ENCODE peak calls at places on chromosomes 13 and 19, in four cellular contexts. O, J, R and P are unnamed samples.

GRCh38 chr13:36356058-36356457 is 9.9 kb upstream of the SPART start:
- DNase-seq in O (no peak), J (no peak), R (no peak), P (no peak)

GRCh38 chr13:25069236-25069635 is 26.7 kb upstream of the PABPC3 start:
- DNase-seq in J (no peak), O (no peak), R (no peak), P (no peak)

GRCh38 chr13:99018418-99019180 is 40.7 kb upstream of the DOCK9 start:
- DNase-seq in R (no peak), J (no peak), O (no peak), P (no peak)

GRCh38 chr19:46967578-46968018 is 52.0 kb upstream of the NPAS1 start:
- DNase-seq in O (no peak), R (no peak), J (no peak), P (peak)

GRCh38 chr13:68173111-68173510 is 943.0 kb upstream of the PCDH9 start:
- DNase-seq in O (no peak), R (no peak), J (no peak), P (no peak)

GRCh38 chr13:43686557-43686956 is 100.2 kb downstream of the ENOX1 start:
- DNase-seq in J (no peak), O (no peak), R (peak), P (no peak)

GRCh38 chr13:101785858-101786257 is 333.4 kb downstream of the ITGBL1 start:
- DNase-seq in R (peak), O (no peak), J (no peak), P (no peak)

GRCh38 chr13:108769213-108770070 is 140.0 kb downstream of the MYO16 start:
- DNase-seq in R (no peak), O (no peak), J (no peak), P (no peak)

GRCh38 chr19:9043524-9043923 is 33.3 kb upstream of the MUC16 start:
- DNase-seq in R (no peak), J (no peak), O (no peak), P (no peak)

GRCh38 chr13:95388420-95389079 is 87.3 kb upstream of the ABCC4 start:
- DNase-seq in O (no peak), R (no peak), J (no peak), P (no peak)

GRCh38 chr19:7914099-7914498 is 531 bp upstream of the TGFBR3L start:
- DNase-seq in R (no peak), J (no peak), O (no peak), P (no peak)
- TF ChIP-seq POLR2AphosphoS5 in R (no peak), J (peak), O (no peak), P (no peak)

GRCh38 chr19:44986389-44986788 is 14.9 kb upstream of the RELB start:
- DNase-seq in O (no peak), J (no peak), R (no peak), P (no peak)

GRCh38 chr19:44987148-44987675 is 14.1 kb upstream of the RELB start:
- DNase-seq in J (no peak), O (no peak), R (no peak), P (no peak)

GRCh38 chr19:44990459-44990858 is 10.8 kb upstream of the RELB start:
- DNase-seq in J (no peak), R (no peak), O (no peak), P (no peak)

GRCh38 chr19:44990966-44991365 is 10.3 kb upstream of the RELB start:
- DNase-seq in J (no peak), O (no peak), R (no peak), P (no peak)

DNA sequence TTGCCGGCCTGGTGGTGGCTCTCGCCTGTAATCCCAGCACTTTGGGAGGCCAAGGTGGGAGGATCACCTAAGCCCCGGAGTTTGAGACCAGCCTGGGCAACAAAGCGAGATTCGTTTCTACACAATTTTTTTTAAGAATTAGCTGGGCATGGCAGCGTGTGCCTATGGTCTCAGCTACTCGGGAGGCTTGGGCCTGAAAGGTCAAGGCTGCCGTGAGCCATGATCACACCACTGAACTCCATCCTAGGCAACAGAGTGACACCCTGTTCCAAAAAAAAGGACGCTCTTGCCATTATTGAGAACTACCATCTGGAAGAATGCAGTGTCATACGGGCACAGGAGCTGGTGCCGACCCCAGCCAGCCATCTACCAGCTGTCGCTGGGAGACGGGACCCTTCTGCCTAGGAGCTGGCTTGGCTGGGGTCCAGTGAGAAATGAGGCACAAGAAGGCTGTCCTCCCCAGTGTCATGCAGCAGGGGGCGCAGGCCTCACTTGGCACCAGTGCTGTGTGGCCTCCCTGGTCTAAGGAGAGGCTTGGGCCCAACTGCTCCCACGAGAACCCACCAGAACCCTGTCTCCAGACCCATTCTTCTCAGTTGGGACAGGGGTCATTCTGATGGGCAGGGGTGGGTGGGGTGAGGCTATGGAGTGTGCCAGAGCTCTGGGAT is 12.2 kb upstream of the RELB start:
- DNase-seq in O (peak), J (peak), R (peak), P (peak)
- TF ChIP-seq POLR2AphosphoS5 in O (no peak), J (no peak), R (no peak), P (no peak)

DNA sequence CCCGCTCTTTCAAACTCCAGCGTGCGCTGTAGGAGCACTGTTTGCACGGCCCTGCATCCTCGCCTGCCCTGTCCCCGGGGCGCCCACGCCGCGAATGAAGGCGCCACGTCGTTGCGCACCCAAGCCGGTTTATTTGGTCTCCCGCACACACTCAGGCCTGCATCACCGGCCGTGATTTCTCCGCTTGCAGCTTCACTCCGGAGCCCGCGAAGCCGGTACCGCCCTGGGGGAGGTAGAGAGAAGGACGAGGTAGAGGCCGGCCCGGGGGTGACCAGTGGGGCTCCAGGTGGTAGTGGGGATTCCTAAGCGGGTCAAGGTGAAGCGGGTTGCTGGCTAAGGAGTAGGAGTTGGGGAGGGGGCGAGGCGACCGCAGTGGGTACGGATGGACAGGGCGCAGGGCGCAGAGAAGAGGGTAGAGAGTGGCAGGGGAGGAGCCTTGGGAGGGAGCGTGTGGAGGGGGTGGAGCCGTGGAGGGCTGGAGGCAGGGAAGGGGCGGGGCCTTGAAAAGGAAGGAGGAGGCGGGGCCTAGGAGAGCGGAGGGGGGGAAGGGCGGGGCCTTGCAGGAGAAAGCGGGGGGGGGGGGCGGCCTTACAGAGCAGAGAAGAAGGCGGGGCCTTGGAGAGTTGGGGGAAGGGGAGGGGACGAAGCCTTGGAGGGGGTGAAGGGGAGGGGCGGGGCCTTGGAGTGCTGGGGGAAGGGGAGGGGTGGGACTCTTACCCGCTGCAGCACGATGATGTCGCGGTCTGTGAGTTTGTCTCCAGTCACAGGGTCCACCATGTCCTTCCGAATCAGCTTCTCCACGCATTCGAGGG is 24.6 kb downstream of the NOSIP start:
- DNase-seq in R (peak), J (no peak), O (no peak), P (peak)
- TF ChIP-seq POLR2AphosphoS5 in R (no peak), J (no peak), O (no peak), P (no peak)

DNA sequence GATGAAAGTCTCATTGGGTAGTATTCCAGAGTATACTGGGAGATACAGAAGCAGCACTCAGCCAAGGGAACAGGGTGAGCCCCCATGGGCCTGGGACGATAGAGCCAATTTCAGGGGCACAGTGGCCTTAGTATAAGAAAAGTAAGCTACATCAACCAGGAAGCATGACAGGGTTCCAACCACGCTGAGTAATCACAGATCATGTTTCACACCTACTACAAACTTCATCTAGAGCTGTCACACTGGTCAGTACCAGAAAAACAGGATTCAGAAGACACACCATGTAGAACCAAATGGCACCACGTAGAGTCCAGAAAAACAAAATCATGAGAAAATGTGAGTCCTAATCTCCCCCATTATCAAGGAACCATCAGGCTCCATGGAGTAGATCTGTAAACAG is 1292.4 kb upstream of the MIR17HG start:
- DNase-seq in O (no peak), J (no peak), R (no peak), P (no peak)
- TF ChIP-seq POLR2AphosphoS5 in O (no peak), J (no peak), R (no peak), P (no peak)

DNA sequence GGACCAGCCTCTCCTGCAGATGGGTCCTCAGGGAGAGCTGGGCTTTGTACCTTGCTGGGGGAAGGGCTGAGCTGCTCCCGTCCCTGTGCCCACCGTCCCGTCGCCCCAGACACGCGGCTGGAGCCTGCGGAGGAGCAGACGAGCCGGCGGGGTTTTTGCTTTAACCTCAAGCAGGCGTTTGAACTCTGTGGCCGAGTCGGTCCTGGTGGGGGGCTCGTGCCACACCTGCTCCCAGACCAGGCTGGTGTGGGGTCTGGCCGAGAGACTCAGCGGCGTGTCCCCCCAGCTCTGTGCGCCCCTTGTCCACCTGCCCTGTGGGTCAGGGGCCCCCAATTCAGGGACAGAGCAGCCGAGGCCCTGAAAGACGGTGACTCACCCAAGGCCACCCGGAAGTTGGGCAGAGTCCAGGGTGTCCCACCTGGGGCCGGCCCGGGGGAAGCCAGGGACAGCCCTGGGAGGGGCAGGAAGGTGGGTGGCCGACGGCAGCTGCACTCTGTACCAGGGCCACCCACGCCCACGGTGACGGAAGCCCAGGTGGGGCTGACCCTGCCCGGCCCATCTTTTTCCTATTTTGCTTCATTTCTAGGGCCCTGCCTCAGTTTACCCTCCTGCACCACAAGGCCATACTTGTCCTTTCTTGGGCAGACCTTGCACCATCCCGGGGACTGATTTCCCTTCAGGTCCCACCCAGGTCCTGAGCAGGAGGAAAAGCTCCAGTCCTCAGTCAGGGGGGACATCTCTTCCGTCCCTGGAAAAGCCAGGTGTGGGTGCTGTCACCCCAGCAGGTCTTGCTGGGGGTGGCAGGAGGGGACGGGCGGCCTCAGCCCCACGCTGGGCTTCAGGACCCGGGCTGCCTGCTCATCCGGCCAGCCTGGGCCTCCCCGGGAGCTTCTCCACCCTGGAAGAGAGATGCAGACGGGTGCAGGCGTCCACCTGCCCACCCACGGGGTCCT is 5.3 kb downstream of the EFNA2 start:
- DNase-seq in R (no peak), O (no peak), J (no peak), P (no peak)
- TF ChIP-seq POLR2AphosphoS5 in R (no peak), O (no peak), J (no peak), P (no peak)

GRCh38 chr13:39942177-39942900 is 286.9 kb downstream of the COG6 start:
- DNase-seq in J (no peak), O (no peak), R (no peak), P (no peak)
- TF ChIP-seq POLR2AphosphoS5 in J (no peak), O (no peak), R (no peak), P (no peak)

DNA sequence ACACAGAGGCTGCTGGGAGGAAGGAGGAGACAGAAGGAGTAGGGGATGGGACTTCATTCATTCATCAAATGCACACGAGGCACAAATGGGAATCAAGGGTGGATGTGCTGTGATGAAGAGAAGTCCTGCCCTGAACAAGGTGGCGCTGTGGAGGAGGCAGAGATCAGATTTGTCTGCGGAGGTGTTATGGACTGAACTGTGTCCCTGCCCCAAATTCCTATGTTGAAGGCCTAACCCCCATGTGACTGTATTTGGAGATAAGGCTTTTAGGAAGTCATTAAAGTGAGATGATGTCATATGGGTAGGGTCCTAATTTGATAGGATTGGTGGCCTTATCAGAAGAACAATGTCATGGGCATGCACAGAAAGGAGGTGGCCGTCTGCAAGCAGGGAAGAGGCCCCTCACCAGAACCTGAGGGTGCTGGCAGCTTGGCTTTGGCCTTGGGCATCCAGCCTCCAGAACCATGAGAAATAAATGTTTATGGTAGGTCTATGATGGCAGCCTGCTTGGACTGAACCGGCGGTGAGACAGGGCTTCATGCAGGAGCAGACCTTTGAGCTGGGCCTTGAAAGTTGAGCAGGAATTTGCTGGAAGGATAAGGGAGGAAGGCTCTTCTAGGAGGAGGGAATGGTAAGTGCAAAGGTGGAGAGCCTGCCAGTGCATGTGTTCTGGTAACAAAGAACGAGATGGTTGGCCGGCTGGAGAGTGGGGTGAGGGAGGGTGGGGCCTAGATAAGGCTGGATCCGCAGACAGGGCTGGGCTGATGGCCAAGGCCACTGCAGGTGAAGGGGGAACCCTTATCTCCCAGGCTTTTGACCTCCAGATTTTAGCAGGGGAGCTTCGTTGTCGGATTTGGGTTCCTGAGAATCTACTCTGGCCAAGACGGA is 2.7 kb upstream of the CEBPA start:
- DNase-seq in J (no peak), O (no peak), R (no peak), P (peak)
- TF ChIP-seq POLR2AphosphoS5 in J (no peak), O (no peak), R (no peak), P (no peak)

GRCh38 chr19:3975637-3976087 is 4.8 kb upstream of the DAPK3 start:
- DNase-seq in R (no peak), O (no peak), J (no peak), P (no peak)
- TF ChIP-seq POLR2AphosphoS5 in R (peak), O (peak), J (peak), P (no peak)

DNA sequence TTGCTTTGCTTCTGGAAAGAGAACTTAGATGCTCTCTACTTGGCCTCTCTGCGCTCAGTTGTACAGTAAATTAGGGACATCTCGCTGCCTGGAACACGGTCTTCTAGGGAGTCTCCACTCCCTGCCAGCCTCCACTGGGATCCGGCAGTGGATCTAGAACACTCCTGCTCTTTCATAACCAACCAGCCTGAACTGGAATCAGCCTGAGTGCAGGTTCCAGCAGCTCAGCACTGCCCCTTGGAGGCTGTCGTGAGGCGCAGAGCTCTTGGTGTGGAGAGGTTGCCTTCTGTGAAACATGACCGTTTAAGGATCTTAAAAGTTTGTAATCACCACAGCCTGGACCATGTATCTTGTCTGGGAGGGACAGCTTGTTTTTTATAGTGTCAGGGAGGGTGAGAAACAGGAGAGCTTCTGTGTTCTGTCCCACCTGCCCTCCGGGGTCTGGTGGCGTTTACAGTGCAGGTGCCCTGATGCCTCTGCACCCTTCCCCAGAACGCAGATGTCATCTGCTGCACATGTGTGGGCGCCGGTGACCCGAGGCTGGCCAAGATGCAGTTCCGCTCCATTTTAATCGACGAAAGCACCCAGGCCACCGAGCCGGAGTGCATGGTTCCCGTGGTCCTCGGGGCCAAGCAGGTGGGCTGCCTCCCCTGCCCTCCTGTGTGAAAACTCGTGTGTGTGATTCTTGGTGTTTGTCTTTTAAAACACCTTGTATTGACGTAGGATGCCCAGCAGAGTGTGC is 24.8 kb downstream of the UPF1 start:
- DNase-seq in R (peak), J (no peak), O (no peak), P (no peak)
- TF ChIP-seq POLR2AphosphoS5 in R (no peak), J (no peak), O (no peak), P (no peak)

GRCh38 chr13:110408286-110408685 is 101.2 kb downstream of the COL4A2 start:
- DNase-seq in R (no peak), O (no peak), J (no peak), P (no peak)

GRCh38 chr13:110410906-110411305 is 103.8 kb downstream of the COL4A2 start:
- DNase-seq in O (no peak), J (no peak), R (no peak), P (no peak)

GRCh38 chr13:110411316-110412105 is 104.4 kb downstream of the COL4A2 start:
- DNase-seq in O (no peak), R (no peak), J (no peak), P (no peak)

GRCh38 chr13:110410000-110410399 is 102.9 kb downstream of the COL4A2 start:
- DNase-seq in O (no peak), J (no peak), R (no peak), P (no peak)

GRCh38 chr13:110409581-110409992 is 102.5 kb downstream of the COL4A2 start:
- DNase-seq in R (no peak), O (no peak), J (no peak), P (no peak)
- TF ChIP-seq POLR2AphosphoS5 in R (no peak), O (no peak), J (no peak), P (no peak)